ENCODE peak calls at places on chromosomes 11 and 22, in four cellular contexts. A, J, O and S are unnamed samples.

GRCh38 chr11:120224872-120225371 is 14.1 kb downstream of the OAF start:
- DNase-seq in A (no peak), J (no peak), O (no peak), S (no peak)

GRCh38 chr11:7977251-7977917 is 9.8 kb upstream of the EIF3F start:
- DNase-seq in A (no peak), J (no peak), O (no peak), S (no peak)

GRCh38 chr11:119536801-119537200 is 113.8 kb upstream of the THY1 start:
- DNase-seq in A (no peak), J (no peak), O (no peak), S (no peak)

GRCh38 chr11:14908214-14908880 is 16.3 kb upstream of the CYP2R1 start:
- DNase-seq in A (no peak), J (peak; percentile 40), O (no peak), S (no peak)

GRCh38 chr11:121500275-121500674 is 47.5 kb upstream of the SORL1-AS1 start:
- DNase-seq in A (no peak), J (no peak), O (no peak), S (no peak)

GRCh38 chr11:7583248-7583647 is 69.4 kb downstream of the PPFIBP2 start:
- DNase-seq in A (no peak), J (no peak), O (no peak), S (no peak)

GRCh38 chr11:96211433-96211832 is 131.6 kb downstream of the MAML2 start:
- DNase-seq in A (no peak), J (no peak), O (no peak), S (no peak)

GRCh38 chr11:105004021-105004420 is 18.9 kb downstream of the CASP5 start:
- DNase-seq in A (no peak), J (no peak), O (no peak), S (no peak)

GRCh38 chr11:25247336-25247735 is 750.5 kb downstream of the LUZP2 start:
- DNase-seq in A (no peak), J (no peak), O (no peak), S (no peak)

GRCh38 chr11:72740562-72741428 is 11.4 kb downstream of the ARAP1 start:
- DNase-seq in A (no peak), J (no peak), O (no peak), S (no peak)

GRCh38 chr11:95092549-95093324 is 3.1 kb downstream of the ENDOD1 start:
- DNase-seq in A (no peak), J (no peak), O (no peak), S (no peak)

GRCh38 chr11:48169706-48170105 is 46.9 kb upstream of the OR4B1 start:
- DNase-seq in A (no peak), J (no peak), O (no peak), S (peak; percentile 21)

GRCh38 chr11:1310772-1311468 is 1.5 kb upstream of the TOLLIP start:
- DNase-seq in A (no peak), J (no peak), O (no peak), S (no peak)

GRCh38 chr11:44575288-44575672 is 9.8 kb downstream of the CD82 start:
- DNase-seq in A (no peak), J (no peak), O (no peak), S (no peak)

GRCh38 chr22:42780070-42780540 is 59.4 kb upstream of the A4GALT start:
- DNase-seq in A (no peak), J (peak; percentile 78), O (no peak), S (no peak)

GRCh38 chr11:71095294-71095850 is 157.0 kb downstream of the SHANK2 start:
- DNase-seq in A (no peak), J (no peak), O (no peak), S (no peak)

GRCh38 chr22:23915230-23915754 is 21.1 kb downstream of the MIF start:
- DNase-seq in A (no peak), J (no peak), O (no peak), S (no peak)

GRCh38 chr11:44445500-44446340 is 119.7 kb upstream of the CD82 start:
- DNase-seq in A (peak; percentile 20), J (no peak), O (no peak), S (no peak)

GRCh38 chr22:39997939-39998726 is 3.4 kb downstream of the FAM83F start:
- DNase-seq in A (no peak), J (peak; percentile 86), O (no peak), S (no peak)

GRCh38 chr11:120023551-120023950 is 114.4 kb downstream of the TRIM29 start:
- DNase-seq in A (no peak), J (no peak), O (no peak), S (no peak)

GRCh38 chr11:3971756-3972404 is 116.4 kb downstream of the STIM1 start:
- DNase-seq in A (no peak), J (no peak), O (no peak), S (no peak)

GRCh38 chr11:15117751-15118150 is 3.0 kb downstream of the INSC start:
- DNase-seq in A (no peak), J (no peak), O (no peak), S (no peak)

GRCh38 chr11:85569525-85569924 is 57.6 kb downstream of the DLG2 start:
- DNase-seq in A (no peak), J (no peak), O (no peak), S (no peak)

GRCh38 chr11:113618360-113618759 is 87.7 kb downstream of the TMPRSS5 start:
- DNase-seq in A (no peak), J (no peak), O (no peak), S (no peak)

GRCh38 chr22:22933807-22934542 is 46.4 kb downstream of the IGLL5 start:
- DNase-seq in A (no peak), J (no peak), O (no peak), S (no peak)

GRCh38 chr22:33492210-33492651 is 428.0 kb downstream of the LARGE1 start:
- DNase-seq in A (no peak), J (peak; percentile 16), O (no peak), S (no peak)

GRCh38 chr11:107139396-107139795 is 121.1 kb upstream of the GUCY1A2 start:
- DNase-seq in A (no peak), J (no peak), O (no peak), S (no peak)

GRCh38 chr11:120908521-120909181 is 115.3 kb upstream of the TBCEL start:
- DNase-seq in A (no peak), J (no peak), O (no peak), S (no peak)

GRCh38 chr11:86489442-86489841 is 114.8 kb downstream of the CCDC81 start:
- DNase-seq in A (no peak), J (no peak), O (no peak), S (no peak)

GRCh38 chr11:86416494-86416893 is 41.8 kb downstream of the CCDC81 start:
- DNase-seq in A (no peak), J (no peak), O (no peak), S (no peak)

GRCh38 chr11:111403021-111403725 is 24.1 kb upstream of the POU2AF1 start:
- DNase-seq in A (no peak), J (no peak), O (no peak), S (no peak)

GRCh38 chr11:92751594-92751993 is 217.9 kb upstream of the MTNR1B start:
- DNase-seq in A (no peak), J (peak; percentile 24), O (no peak), S (no peak)

GRCh38 chr11:111923351-111923788 is 4.7 kb downstream of the C11orf52 start:
- DNase-seq in A (no peak), J (no peak), O (no peak), S (no peak)

GRCh38 chr11:130409618-130410388 is 18.6 kb downstream of the ADAMTS8 start:
- DNase-seq in A (no peak), J (no peak), O (no peak), S (no peak)

GRCh38 chr22:48670747-48671146 is 1156.9 kb downstream of the BRD1 start:
- DNase-seq in A (no peak), J (no peak), O (no peak), S (no peak)

GRCh38 chr22:48669226-48669625 is 1158.4 kb downstream of the BRD1 start:
- DNase-seq in A (no peak), J (no peak), O (no peak), S (no peak)

GRCh38 chr22:48667289-48667688 is 1160.4 kb downstream of the BRD1 start:
- DNase-seq in A (no peak), J (no peak), O (no peak), S (no peak)

GRCh38 chr22:48672387-48672786 is 1155.3 kb downstream of the BRD1 start:
- DNase-seq in A (no peak), J (no peak), O (no peak), S (no peak)

GRCh38 chr22:48670317-48670716 is 1157.4 kb downstream of the BRD1 start:
- DNase-seq in A (no peak), J (no peak), O (no peak), S (no peak)
- H3K27ac ChIP-seq in A (no peak overlapping the region), J (no peak overlapping the region), O (no peak overlapping the region), S (no peak overlapping the region)

GRCh38 chr11:16839821-16840220 is 101.4 kb downstream of the C11orf58 start:
- DNase-seq in A (no peak), J (no peak), O (no peak), S (no peak)
- H3K4me1 ChIP-seq in A (no peaks in the 10 kb centered on the region), J (no peaks in the 10 kb centered on the region), O (no peaks in the 10 kb centered on the region), S (no peaks in the 10 kb centered on the region)

GRCh38 chr22:46147061-46147460 is 3.3 kb upstream of the PPARA start:
- DNase-seq in A (no peak), J (peak; percentile 14), O (no peak), S (no peak)
- TF ChIP-seq POLR2A in A (no peak), J (no peak), O (no peak), S (no peak)

DNA sequence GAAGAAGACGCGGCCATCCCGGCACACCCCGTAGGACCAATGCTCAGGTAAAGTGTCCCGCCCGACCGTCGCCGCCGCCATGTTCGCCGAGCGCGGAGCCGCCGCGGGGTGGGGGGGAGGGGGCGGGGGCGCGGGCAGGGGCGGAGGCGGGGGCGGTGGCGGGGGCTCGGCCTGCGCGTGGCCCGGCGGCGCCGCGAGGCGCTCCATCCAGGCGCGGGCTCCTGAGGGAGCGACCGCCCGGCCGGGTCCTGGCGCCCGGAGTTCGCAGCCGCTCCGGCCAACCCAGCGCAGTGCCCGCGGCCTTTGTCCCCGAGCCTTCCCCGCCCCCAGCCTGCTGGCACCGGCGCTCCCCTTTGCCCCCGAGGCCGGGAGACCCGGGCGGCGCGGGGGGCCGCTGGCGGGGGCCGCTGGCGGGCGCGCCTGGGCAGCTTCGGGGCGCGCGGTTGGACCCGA is at the start of gene PLEKHA7:
- DNase-seq in A (no peak), J (peak; percentile 35), O (no peak), S (no peak)
- H3K27ac ChIP-seq in A (peak within 1 kb of the TSS; percentile 74), J (peak within 1 kb of the TSS; percentile 79), O (no peak within 1 kb of the TSS), S (no peak within 1 kb of the TSS)

DNA sequence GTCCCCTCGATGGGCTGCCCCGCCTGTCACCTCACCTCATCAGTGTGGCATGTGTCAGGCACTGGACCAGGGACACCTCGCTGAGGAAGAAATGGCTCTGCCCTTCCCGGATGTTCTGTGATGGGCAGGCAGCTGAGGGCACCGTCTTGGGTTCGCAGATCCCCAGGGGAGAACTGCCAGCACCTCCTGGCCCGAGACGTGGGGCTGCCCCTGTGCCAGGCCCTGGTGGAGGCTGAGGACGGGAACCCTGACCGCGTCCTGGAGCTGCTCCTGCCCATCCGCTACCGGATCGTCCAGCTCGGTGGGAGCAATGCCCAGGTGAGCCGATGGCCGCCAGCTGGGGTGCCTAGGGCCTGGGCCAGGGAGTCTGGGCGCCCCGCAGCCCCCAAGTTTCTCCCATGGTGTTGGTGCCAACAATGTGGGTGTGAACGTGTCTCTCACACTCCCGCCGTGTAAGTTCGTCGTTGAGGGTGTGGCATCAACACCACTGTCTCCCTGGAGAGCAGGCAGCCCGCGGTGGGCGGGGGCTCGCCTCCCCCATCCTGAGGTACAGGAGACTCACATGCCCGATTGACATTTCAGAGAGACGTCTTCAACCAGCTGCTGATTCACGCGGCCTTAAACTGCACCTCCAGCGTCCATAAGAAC is 7.3 kb upstream of the GTSE1 start:
- DNase-seq in A (no peak), J (no peak), O (no peak), S (no peak)
- H3K4me1 ChIP-seq in A (peaks cover 48% of the 10 kb centered on the region), J (peaks cover 17% of the 10 kb centered on the region), O (no peaks in the 10 kb centered on the region), S (no peaks in the 10 kb centered on the region)

GRCh38 chr22:35376728-35377472 is 4.0 kb upstream of the HMOX1 start:
- DNase-seq in A (peak; percentile 97), J (peak; percentile 94), O (peak; percentile 95), S (peak; percentile 97)
- TF ChIP-seq POLR2A in A (no peak), J (peak; percentile 14), O (no peak), S (peak; percentile 10)